ENCODE peak calls at places on chromosome 5, in four cellular contexts. M is AG08396, L is anterior cingulate cortex, Q is fibroblast of villous mesenchyme. I is an unnamed sample.

GRCh38 chr5:95641803-95642220 is 4.8 kb upstream of the RFESD start:
- DNase-seq in M (no peak), L (no peak), Q (peak), I (no peak)

GRCh38 chr5:142639455-142639854 is 46.4 kb downstream of the FGF1 start:
- DNase-seq in M (no peak), L (no peak), Q (no peak), I (no peak)

GRCh38 chr5:380701-381309 is 59.3 kb downstream of the AHRR start:
- DNase-seq in M (no peak), L (no peak), Q (no peak), I (no peak)

GRCh38 chr5:10493884-10494283 is 52.2 kb downstream of the ROPN1L start:
- DNase-seq in M (no peak), L (no peak), Q (no peak), I (no peak)

GRCh38 chr5:72937517-72938061 is 18.3 kb upstream of the FCHO2 start:
- DNase-seq in M (no peak), L (no peak), Q (no peak), I (no peak)

GRCh38 chr5:5103249-5103648 is 36.9 kb upstream of the ADAMTS16 start:
- DNase-seq in M (no peak), L (no peak), Q (no peak), I (no peak)

GRCh38 chr5:135208555-135209494 is 174.8 kb upstream of the PITX1 start:
- DNase-seq in M (peak), L (no peak), Q (peak), I (peak)

GRCh38 chr5:180825768-180826525 is 23.3 kb upstream of the MGAT1 start:
- DNase-seq in M (peak), L (no peak), Q (peak), I (no peak)

GRCh38 chr5:172939045-172939444 is 20.2 kb upstream of the RPL26L1 start:
- DNase-seq in M (no peak), L (no peak), Q (no peak), I (no peak)

GRCh38 chr5:140725799-140726471 is 25.7 kb downstream of the ZMAT2 start:
- DNase-seq in M (peak), L (no peak), Q (peak), I (peak)

GRCh38 chr5:11302663-11303062 is 541.6 kb upstream of the DAP start:
- DNase-seq in M (no peak), L (no peak), Q (no peak), I (no peak)

GRCh38 chr5:592158-592557 is 20.0 kb upstream of the CEP72 start:
- DNase-seq in M (no peak), L (no peak), Q (no peak), I (no peak)

GRCh38 chr5:141135030-141135717 is at the start of gene PCDHB5:
- DNase-seq in M (peak), L (no peak), Q (peak), I (peak)

GRCh38 chr5:178324481-178325310 is 92.1 kb upstream of the PHYKPL start:
- DNase-seq in M (no peak), L (no peak), Q (no peak), I (no peak)